ENCODE peak calls at places on chromosomes 6 and 20, in eight cellular contexts. S is mesothelial cell of epicardium, I is dorsolateral prefrontal cortex, R is psoas muscle, F is GM20000, J is right atrium auricular region, Q is BE2C, G is colonic mucosa. Z is an unnamed sample.

GRCh38 chr6:30793521-30794194 is 49.3 kb upstream of the IER3 start:
- DNase-seq in J (no peak), S (no peak), F (peak), R (no peak), Q (no peak), G (no peak), I (no peak), Z (peak)

GRCh38 chr6:7132398-7132797 is 24.6 kb downstream of the RREB1 start:
- DNase-seq in J (no peak), F (no peak), I (no peak), G (no peak), R (no peak), Q (no peak), S (no peak), Z (no peak)

GRCh38 chr20:45114465-45115385 is at the start of gene WFDC5:
- DNase-seq in S (no peak), R (no peak), G (no peak), J (peak), F (peak), Q (no peak), I (no peak), Z (no peak)

GRCh38 chr6:35170166-35170565 is 29.0 kb upstream of the TCP11 start:
- DNase-seq in Q (no peak), G (no peak), R (no peak), I (no peak), F (no peak), J (no peak), S (no peak), Z (no peak)

GRCh38 chr6:24340998-24341934 is 16.6 kb downstream of the DCDC2 start:
- DNase-seq in Q (no peak), F (no peak), I (no peak), R (no peak), J (no peak), S (no peak), G (no peak), Z (no peak)

GRCh38 chr6:31970604-31971271 is 1.2 kb downstream of the DXO start:
- DNase-seq in J (no peak), G (no peak), I (no peak), F (no peak), Q (peak), S (no peak), R (peak), Z (no peak)

GRCh38 chr6:62285612-62286469 is at the start of gene KHDRBS2:
- DNase-seq in S (peak), R (peak), J (peak), F (peak), I (peak), Q (peak), G (peak), Z (peak)

GRCh38 chr6:113329942-113330897 is 526.9 kb upstream of the MARCKS start:
- DNase-seq in J (no peak), S (no peak), G (no peak), F (no peak), R (no peak), I (no peak), Q (no peak), Z (no peak)

GRCh38 chr6:4589295-4589694 is 186.9 kb upstream of the CDYL start:
- DNase-seq in S (no peak), R (no peak), G (no peak), F (no peak), I (no peak), Q (no peak), J (no peak), Z (no peak)

GRCh38 chr6:43477235-43478007 is at the start of gene TJAP1:
- DNase-seq in I (peak), R (peak), F (peak), Q (peak), G (peak), J (peak), S (peak), Z (peak)

GRCh38 chr6:43472515-43472914 is 4.9 kb upstream of the TJAP1 start:
- DNase-seq in G (no peak), S (no peak), J (no peak), R (no peak), Q (no peak), I (no peak), F (no peak), Z (no peak)

GRCh38 chr6:43478008-43478372 is 620 bp downstream of the TJAP1 start:
- DNase-seq in R (no peak), I (no peak), Q (no peak), F (no peak), G (no peak), S (no peak), J (no peak), Z (no peak)

GRCh38 chr6:43475506-43475905 is 1.9 kb upstream of the TJAP1 start:
- DNase-seq in I (no peak), J (no peak), Q (no peak), R (no peak), S (no peak), F (no peak), G (no peak), Z (no peak)

GRCh38 chr6:43476744-43477143 is 626 bp upstream of the TJAP1 start:
- DNase-seq in Q (no peak), G (no peak), R (no peak), F (no peak), J (no peak), S (no peak), I (no peak), Z (no peak)
- TF ChIP-seq CTCF in Q (no peak), G (no peak), R (no peak), F (no peak), J (no peak), S (no peak), I (no peak), Z (no peak)

DNA sequence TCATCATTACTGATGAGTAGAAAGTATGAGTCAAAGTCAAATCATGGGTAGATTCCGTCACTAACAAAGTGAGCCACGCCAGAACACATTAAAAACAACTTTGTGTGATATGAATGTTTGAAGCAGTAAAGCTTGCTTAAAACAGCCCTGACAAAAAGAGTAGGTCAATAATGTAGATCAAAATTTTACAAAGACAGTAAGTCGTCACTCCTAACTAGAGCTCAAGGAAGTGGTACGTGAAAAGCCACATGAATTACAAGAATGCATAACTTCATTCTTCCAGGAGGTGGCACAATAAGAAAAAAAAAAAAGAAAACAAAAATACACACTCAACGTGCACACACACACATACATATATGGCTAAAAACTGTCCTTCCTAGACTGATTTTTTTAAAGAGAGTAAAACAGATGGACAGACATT is 69.9 kb downstream of the HACE1 start:
- DNase-seq in I (no peak), R (no peak), Q (no peak), S (no peak), F (peak), G (no peak), J (no peak), Z (peak)
- TF ChIP-seq CTCF in I (no peak), R (peak), Q (peak), S (peak), F (peak), G (peak), J (peak), Z (peak)

DNA sequence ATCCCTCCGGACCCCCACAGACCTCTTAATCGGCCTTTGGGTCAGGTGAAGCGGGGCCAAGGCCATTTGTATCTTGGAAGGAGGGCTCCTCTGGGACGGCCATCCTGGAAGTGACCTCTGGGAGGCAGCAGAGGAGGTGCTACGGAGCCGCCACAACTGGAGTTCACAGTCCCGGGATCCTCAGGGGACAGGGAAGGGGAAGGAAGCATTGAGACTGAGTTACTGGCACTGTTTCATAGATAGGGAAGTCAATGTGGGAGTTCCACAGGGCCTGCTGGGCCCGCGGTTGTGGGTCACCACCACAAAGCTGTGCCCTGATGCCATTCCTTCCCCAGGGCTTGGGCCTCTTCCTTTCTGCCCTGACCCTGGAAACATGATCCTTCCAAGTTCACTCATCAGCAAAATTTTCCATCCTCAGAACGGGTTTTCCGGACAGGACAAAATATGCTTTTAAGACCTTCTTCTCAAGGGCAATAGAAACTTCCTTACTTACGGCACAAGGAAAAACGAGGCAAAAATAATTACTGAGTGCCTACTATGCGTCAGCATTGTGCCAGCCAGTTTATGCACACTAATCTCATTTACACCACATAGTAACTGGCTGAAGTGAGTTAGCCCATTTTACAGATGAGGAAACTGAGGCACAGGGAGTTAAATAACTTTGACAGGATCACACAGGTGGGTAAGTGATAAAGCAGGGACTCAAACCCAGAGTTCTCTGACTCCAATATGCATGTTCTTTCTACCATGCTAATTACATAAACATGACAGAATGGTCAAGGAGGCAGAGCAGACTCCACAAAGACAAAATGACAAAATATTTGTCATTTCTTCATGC is 143.8 kb downstream of the UNC5CL start:
- DNase-seq in G (peak), R (peak), Q (peak), F (no peak), I (no peak), J (no peak), S (peak), Z (no peak)
- TF ChIP-seq CTCF in G (peak), R (peak), Q (peak), F (no peak), I (no peak), J (peak), S (peak), Z (no peak)

GRCh38 chr20:46708172-46708860 is 1.1 kb upstream of the SLC2A10 start:
- DNase-seq in F (no peak), I (no peak), Q (no peak), R (no peak), G (peak), J (no peak), S (no peak), Z (no peak)
- TF ChIP-seq CTCF in F (no peak), I (no peak), Q (peak), R (no peak), G (peak), J (no peak), S (peak), Z (peak)

GRCh38 chr6:98759459-98759858 is 74.9 kb upstream of the POU3F2 start:
- DNase-seq in J (no peak), S (no peak), G (no peak), R (no peak), F (no peak), Q (no peak), I (no peak), Z (no peak)
- TF ChIP-seq CTCF in J (no peak), S (peak), G (no peak), R (no peak), F (no peak), Q (no peak), I (no peak), Z (no peak)